ENCODE peak calls at places on chromosomes 1 and 21, in ten cellular contexts. R is PC-3, J is adrenal gland, F is GM23248, Z is astrocyte, P is thoracic aorta, V is heart right ventricle, S is Karpas-422, U is right atrium auricular region, T is H9. A is an unnamed sample.

GRCh38 chr1:155526356-155526755 is 36.2 kb downstream of the ASH1L start:
- DNase-seq in T (no peak), P (no peak), F (no peak), J (no peak), V (no peak), S (no peak), R (no peak), Z (no peak), U (no peak), A (no peak)

GRCh38 chr1:212471891-212472675 is 39.4 kb downstream of the NENF start:
- DNase-seq in Z (no peak), P (no peak), S (no peak), U (no peak), V (no peak), F (no peak), R (no peak), T (no peak), J (no peak), A (no peak)

GRCh38 chr1:7915826-7916225 is 24.8 kb downstream of the TNFRSF9 start:
- DNase-seq in R (no peak), J (no peak), F (no peak), U (no peak), V (no peak), T (no peak), S (no peak), Z (no peak), P (no peak), A (peak)

GRCh38 chr1:168112673-168113305 is 23.9 kb downstream of the GPR161 start:
- DNase-seq in Z (peak), F (peak), R (peak), P (no peak), V (no peak), J (peak), U (no peak), S (no peak), T (no peak), A (no peak)

GRCh38 chr1:17339521-17339920 is 31.5 kb downstream of the PADI4 start:
- DNase-seq in U (no peak), F (no peak), P (no peak), R (no peak), S (no peak), J (no peak), Z (no peak), T (no peak), V (no peak), A (no peak)

GRCh38 chr21:37159053-37159776 is 86.2 kb downstream of the TTC3 start:
- DNase-seq in V (no peak), P (no peak), S (no peak), R (no peak), J (no peak), U (no peak), Z (no peak), F (no peak), T (no peak), A (no peak)

GRCh38 chr1:147077523-147077922 is 94.7 kb downstream of the PRKAB2 start:
- DNase-seq in P (no peak), V (no peak), F (no peak), Z (no peak), U (no peak), J (no peak), S (no peak), R (no peak), T (no peak), A (no peak)

GRCh38 chr1:95010158-95010557 is 62.6 kb downstream of the ALG14 start:
- DNase-seq in U (no peak), T (no peak), Z (no peak), V (no peak), P (no peak), F (no peak), J (no peak), R (no peak), S (no peak), A (no peak)

GRCh38 chr1:47818682-47819502 is 178.3 kb downstream of the TRABD2B start:
- DNase-seq in P (no peak), T (no peak), V (no peak), F (no peak), R (no peak), Z (peak), U (no peak), S (no peak), J (no peak), A (no peak)

GRCh38 chr1:2525896-2526823 is at the start of gene PANK4:
- DNase-seq in Z (peak), V (peak), P (peak), T (peak), U (peak), S (peak), R (peak), J (peak), F (peak), A (peak)

GRCh38 chr1:55750020-55750995 is 535.1 kb upstream of the USP24 start:
- DNase-seq in P (no peak), U (no peak), J (no peak), F (no peak), S (no peak), Z (no peak), V (no peak), R (no peak), T (no peak), A (no peak)

GRCh38 chr1:81682490-81682889 is 118.2 kb upstream of the ADGRL2 start:
- DNase-seq in S (no peak), R (peak), U (no peak), Z (peak), P (no peak), J (no peak), F (no peak), T (peak), V (no peak), A (no peak)

GRCh38 chr1:239987103-239987745 is 104.5 kb upstream of the FMN2 start:
- DNase-seq in T (no peak), S (peak), J (peak), R (peak), V (no peak), F (peak), P (no peak), U (no peak), Z (peak), A (no peak)

GRCh38 chr1:192807221-192807967 is 1.4 kb upstream of the RGS2 start:
- DNase-seq in F (peak), T (no peak), V (no peak), R (peak), J (no peak), S (peak), Z (peak), P (no peak), U (no peak), A (no peak)

GRCh38 chr1:225426395-225427248 is 1.2 kb downstream of the LBR start:
- DNase-seq in T (no peak), Z (peak), U (no peak), V (no peak), R (peak), F (peak), S (peak), P (no peak), J (no peak), A (no peak)

GRCh38 chr1:97920275-97920831 is 481 bp downstream of the DPYD start:
- DNase-seq in S (peak), P (no peak), J (no peak), F (peak), U (no peak), V (no peak), R (peak), Z (peak), T (no peak), A (no peak)

GRCh38 chr1:205480349-205481278 is 23.9 kb upstream of the CDK18 start:
- DNase-seq in J (no peak), S (no peak), R (no peak), T (no peak), U (no peak), Z (no peak), V (no peak), F (no peak), P (no peak), A (no peak)

GRCh38 chr1:114756949-114757454 is 782 bp downstream of the CSDE1 start:
- DNase-seq in F (peak), J (peak), V (no peak), U (peak), S (peak), R (peak), T (no peak), Z (peak), P (peak), A (no peak)

GRCh38 chr1:45848097-45848496 is 44.7 kb downstream of the MAST2 start:
- DNase-seq in Z (no peak), U (no peak), T (no peak), V (no peak), R (no peak), S (no peak), J (no peak), F (no peak), P (no peak), A (no peak)

GRCh38 chr1:45840704-45841103 is 37.3 kb downstream of the MAST2 start:
- DNase-seq in T (no peak), J (no peak), Z (no peak), U (no peak), F (peak), P (no peak), V (no peak), R (peak), S (peak), A (no peak)

GRCh38 chr1:45846931-45847330 is 43.5 kb downstream of the MAST2 start:
- DNase-seq in V (no peak), U (no peak), P (no peak), J (no peak), R (peak), F (peak), S (no peak), T (no peak), Z (peak), A (no peak)

GRCh38 chr1:45842786-45843185 is 39.4 kb downstream of the MAST2 start:
- DNase-seq in R (no peak), P (no peak), S (no peak), U (no peak), T (no peak), V (no peak), F (no peak), J (no peak), Z (no peak), A (no peak)

GRCh38 chr1:45843474-45843905 is 40.1 kb downstream of the MAST2 start:
- DNase-seq in P (no peak), S (peak), T (no peak), U (no peak), V (no peak), Z (peak), J (no peak), R (peak), F (peak), A (no peak)
- H3K27ac ChIP-seq in P (no peak), S (peak), T (no peak), U (no peak), V (no peak), Z (no peak), J (no peak), R (no peak), F (no peak), A (no peak)

DNA sequence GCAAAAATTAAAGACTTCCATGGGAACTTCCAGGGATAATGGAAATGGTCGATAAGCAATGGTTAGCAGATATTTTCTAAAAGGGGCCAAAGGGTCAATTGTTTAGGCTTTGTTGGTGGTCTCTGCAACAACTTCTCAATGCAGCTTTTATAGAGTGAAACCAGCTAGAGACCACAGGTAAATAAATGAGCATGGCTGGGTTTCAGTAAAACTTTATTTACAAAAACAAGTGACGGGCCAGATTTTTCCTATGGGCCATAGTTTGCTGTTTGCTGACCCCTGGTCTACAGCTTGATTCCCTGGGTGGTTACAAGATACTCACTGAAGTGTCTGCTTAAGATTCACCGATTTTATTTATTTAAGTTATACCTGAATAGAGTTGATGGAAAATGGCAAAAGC is 22.6 kb upstream of the PRDM15 start:
- DNase-seq in T (no peak), J (no peak), R (no peak), V (no peak), F (no peak), P (no peak), Z (no peak), U (no peak), S (no peak), A (no peak)
- H3K27ac ChIP-seq in T (no peak), J (peak), R (no peak), V (no peak), F (no peak), P (no peak), Z (no peak), U (no peak), S (no peak), A (no peak)

GRCh38 chr1:93474291-93474690 is 26.4 kb downstream of the FNBP1L start:
- DNase-seq in J (no peak), T (no peak), F (no peak), R (no peak), Z (no peak), U (no peak), V (no peak), S (no peak), P (no peak), A (no peak)

GRCh38 chr1:93471911-93472310 is 24.0 kb downstream of the FNBP1L start:
- DNase-seq in P (no peak), Z (peak), U (no peak), T (no peak), J (no peak), F (peak), V (peak), S (no peak), R (peak), A (no peak)

GRCh38 chr1:93468681-93469080 is 20.8 kb downstream of the FNBP1L start:
- DNase-seq in V (no peak), R (no peak), Z (peak), S (no peak), F (peak), J (no peak), P (no peak), T (no peak), U (no peak), A (no peak)

GRCh38 chr1:93467606-93468005 is 19.7 kb downstream of the FNBP1L start:
- DNase-seq in J (no peak), U (no peak), Z (no peak), V (no peak), S (no peak), T (no peak), F (no peak), R (no peak), P (no peak), A (no peak)

DNA sequence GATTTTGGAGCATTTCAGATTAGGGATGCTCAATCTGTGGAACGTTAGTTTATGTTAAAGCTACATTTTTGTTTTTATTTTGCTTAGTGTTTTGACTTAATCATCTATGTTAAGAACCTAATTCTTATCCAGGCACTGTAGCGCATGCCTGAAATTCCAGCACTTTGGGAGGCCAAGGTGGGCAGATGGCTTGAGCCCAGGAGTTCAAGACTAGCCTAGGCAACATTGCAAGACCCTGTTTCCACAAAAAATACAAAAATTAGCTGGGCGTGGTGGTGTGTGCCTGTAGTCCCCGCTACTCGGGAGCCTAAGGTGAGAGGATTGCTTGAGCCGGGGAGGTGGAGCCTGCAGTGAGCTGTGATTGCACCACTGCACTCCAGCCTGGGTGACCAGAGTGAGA is 23.4 kb downstream of the FNBP1L start:
- DNase-seq in R (no peak), V (no peak), S (no peak), Z (no peak), F (no peak), U (no peak), J (no peak), T (peak), P (no peak), A (no peak)
- H3K27ac ChIP-seq in R (peak), V (no peak), S (no peak), Z (no peak), F (no peak), U (no peak), J (no peak), T (no peak), P (no peak), A (no peak)

DNA sequence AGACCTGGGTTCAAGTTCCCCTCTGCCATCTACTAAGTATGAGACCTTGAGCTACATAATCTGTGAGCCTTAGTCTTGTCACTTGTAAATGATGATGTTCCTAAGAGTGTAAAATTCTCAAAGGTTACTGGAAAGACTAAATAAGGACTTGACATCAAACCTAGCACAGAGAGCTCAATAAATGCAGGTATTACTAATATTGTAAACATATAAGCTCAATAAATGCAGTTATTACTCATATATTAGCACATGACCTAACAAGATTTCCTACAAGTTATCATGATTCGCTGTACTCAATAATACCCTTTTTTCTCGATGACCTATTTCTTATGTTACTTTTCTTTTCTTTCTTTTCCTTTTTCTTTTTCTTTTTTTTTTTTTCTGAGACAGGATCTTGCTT is 174.9 kb downstream of the ZNF281 start:
- DNase-seq in S (no peak), V (no peak), Z (no peak), U (no peak), R (peak), T (no peak), J (no peak), P (no peak), F (no peak), A (no peak)
- H3K27ac ChIP-seq in S (no peak), V (no peak), Z (no peak), U (no peak), R (no peak), T (no peak), J (no peak), P (no peak), F (no peak), A (no peak)

DNA sequence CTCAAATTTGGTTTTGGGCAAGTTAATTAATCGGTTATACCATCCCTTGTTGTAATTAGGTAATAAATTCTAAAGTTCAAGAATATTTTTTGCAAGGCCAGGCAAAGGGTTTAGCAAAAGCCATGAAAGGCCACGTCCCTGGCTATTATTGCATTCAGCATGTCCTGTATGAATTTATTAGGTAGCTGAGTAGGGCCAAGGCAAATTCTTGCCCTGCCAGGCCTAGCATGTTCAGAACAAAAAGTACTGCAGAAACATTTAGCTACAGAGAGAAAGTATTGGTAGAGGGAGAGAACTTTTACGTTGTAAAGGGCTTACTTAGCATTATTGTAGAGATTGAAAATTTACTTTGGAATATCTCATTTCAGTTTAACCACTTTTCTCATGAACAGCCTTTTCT is 94.4 kb downstream of the PATJ start:
- DNase-seq in S (no peak), Z (no peak), T (no peak), P (no peak), R (no peak), F (no peak), V (no peak), J (peak), U (no peak), A (no peak)
- H3K27ac ChIP-seq in S (no peak), Z (no peak), T (no peak), P (peak), R (peak), F (no peak), V (peak), J (peak), U (peak), A (no peak)

DNA sequence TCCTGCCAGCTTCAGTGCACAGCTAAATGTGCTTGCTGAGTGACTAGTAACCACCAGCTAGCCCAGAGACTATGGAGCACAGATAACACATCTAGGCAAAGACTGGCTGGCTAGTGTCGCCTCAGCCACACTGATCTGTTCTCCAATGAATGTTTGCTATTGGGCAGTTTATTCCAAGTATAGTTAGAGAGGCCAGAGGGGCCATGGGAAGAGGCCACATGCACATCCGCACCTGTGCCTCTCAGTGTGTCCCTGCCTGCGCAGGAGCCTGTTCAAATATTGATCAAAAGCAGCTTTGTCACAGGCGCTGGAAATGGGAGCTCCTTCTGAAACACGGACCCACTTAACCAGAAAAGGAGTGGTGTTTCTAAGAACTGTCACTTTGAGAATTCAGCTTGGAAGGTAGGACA is 51.3 kb upstream of the ATP1A1 start:
- DNase-seq in F (no peak), J (no peak), S (no peak), U (no peak), V (no peak), P (no peak), R (no peak), T (no peak), Z (no peak), A (no peak)
- H3K27ac ChIP-seq in F (no peak), J (no peak), S (no peak), U (no peak), V (no peak), P (no peak), R (no peak), T (no peak), Z (no peak), A (no peak)

A was measured in caudate nucleus.